ENCODE peak calls at places on chromosomes 1 and 21, in nine cellular contexts. W is NCI-H146; A is fibroblast of mammary gland; Z is NCI-H510A; L is NCI-H460; S is CD8-positive, alpha-beta T cell; E is AML-193; I is NCI-H524; T is C1 segment of cervical spinal cord. F is an unnamed sample.

GRCh38 chr21:43812139-43812821 is 22.9 kb downstream of the RRP1 start:
- DNase-seq in W (no peak), A (no peak), Z (peak), L (peak), S (no peak), E (no peak), I (peak), T (no peak), F (no peak)

GRCh38 chr1:161001537-161001936 is 19.4 kb downstream of the F11R start:
- DNase-seq in W (no peak), A (no peak), Z (no peak), L (no peak), S (no peak), E (no peak), I (peak), T (no peak), F (no peak)

GRCh38 chr1:179926494-179927205 is 28.0 kb upstream of the CEP350 start:
- DNase-seq in W (no peak), A (peak), Z (no peak), L (no peak), S (no peak), E (no peak), I (no peak), T (no peak), F (peak)

GRCh38 chr1:208161005-208161404 is 83.2 kb downstream of the PLXNA2 start:
- DNase-seq in W (peak), A (no peak), Z (no peak), L (no peak), S (no peak), E (no peak), I (no peak), T (no peak), F (no peak)

GRCh38 chr1:61623852-61624251 is 101.1 kb downstream of the TM2D1 start:
- DNase-seq in W (no peak), A (no peak), Z (no peak), L (no peak), S (no peak), E (no peak), I (no peak), T (no peak), F (no peak)

GRCh38 chr1:179105393-179105792 is 23.5 kb downstream of the TOR3A start:
- DNase-seq in W (peak), A (no peak), Z (peak), L (no peak), S (no peak), E (no peak), I (peak), T (no peak), F (no peak)

GRCh38 chr1:231550448-231550781 is 21.9 kb downstream of the TSNAX start:
- DNase-seq in W (peak), A (peak), Z (no peak), L (peak), S (no peak), E (peak), I (peak), T (no peak), F (peak)

GRCh38 chr1:110903853-110904500 is 31.0 kb downstream of the CD53 start:
- DNase-seq in W (no peak), A (no peak), Z (no peak), L (no peak), S (no peak), E (no peak), I (no peak), T (no peak), F (no peak)

GRCh38 chr1:175272361-175272760 is 79.8 kb upstream of the KIAA0040 start:
- DNase-seq in W (no peak), A (no peak), Z (no peak), L (no peak), S (no peak), E (no peak), I (no peak), T (no peak), F (no peak)

GRCh38 chr21:42737969-42738590 is 84.7 kb downstream of the PDE9A start:
- DNase-seq in W (no peak), A (peak), Z (no peak), L (no peak), S (peak), E (peak), I (no peak), T (no peak), F (no peak)

GRCh38 chr1:154521695-154522094 is 19.5 kb upstream of the SHE start:
- DNase-seq in W (no peak), A (no peak), Z (no peak), L (no peak), S (no peak), E (no peak), I (no peak), T (no peak), F (no peak)

GRCh38 chr1:205351984-205352713 is 4.6 kb downstream of the KLHDC8A start:
- DNase-seq in W (peak), A (peak), Z (peak), L (no peak), S (no peak), E (no peak), I (peak), T (no peak), F (peak)

GRCh38 chr21:16082038-16082816 is 352.4 kb downstream of the USP25 start:
- DNase-seq in W (peak), A (peak), Z (no peak), L (peak), S (no peak), E (peak), I (peak), T (no peak), F (peak)

GRCh38 chr1:6462412-6463119 is 3.4 kb downstream of the TNFRSF25 start:
- DNase-seq in W (no peak), A (no peak), Z (no peak), L (no peak), S (no peak), E (no peak), I (no peak), T (no peak), F (no peak)

GRCh38 chr1:212186427-212187207 is 98.6 kb upstream of the PPP2R5A start:
- DNase-seq in W (no peak), A (no peak), Z (no peak), L (no peak), S (no peak), E (no peak), I (no peak), T (no peak), F (no peak)

GRCh38 chr1:164165466-164165865 is 393.5 kb upstream of the PBX1 start:
- DNase-seq in W (no peak), A (no peak), Z (no peak), L (no peak), S (no peak), E (no peak), I (no peak), T (no peak), F (no peak)

GRCh38 chr1:30713211-30713770 is 10.1 kb downstream of the MATN1 start:
- DNase-seq in W (no peak), A (no peak), Z (no peak), L (no peak), S (no peak), E (no peak), I (no peak), T (no peak), F (no peak)

GRCh38 chr1:150535511-150536281 is 13.5 kb upstream of the ADAMTSL4 start:
- DNase-seq in W (no peak), A (no peak), Z (no peak), L (no peak), S (no peak), E (no peak), I (no peak), T (no peak), F (peak)

GRCh38 chr21:46295996-46296752 is 10.0 kb downstream of the YBEY start:
- DNase-seq in W (peak), A (peak), Z (no peak), L (no peak), S (peak), E (peak), I (no peak), T (no peak), F (no peak)

GRCh38 chr1:2628933-2629626 is 3.7 kb downstream of the MMEL1 start:
- DNase-seq in W (no peak), A (no peak), Z (no peak), L (no peak), S (no peak), E (no peak), I (no peak), T (no peak), F (no peak)

GRCh38 chr1:154657547-154657946 is 49.6 kb upstream of the ADAR start:
- DNase-seq in W (no peak), A (no peak), Z (no peak), L (no peak), S (no peak), E (peak), I (no peak), T (no peak), F (no peak)

GRCh38 chr1:156608981-156609380 is 7.7 kb upstream of the GPATCH4 start:
- DNase-seq in W (peak), A (peak), Z (peak), L (peak), S (peak), E (peak), I (peak), T (no peak), F (no peak)

GRCh38 chr1:26368006-26368405 is 4.5 kb downstream of the ZNF683 start:
- DNase-seq in W (no peak), A (no peak), Z (no peak), L (no peak), S (no peak), E (no peak), I (no peak), T (no peak), F (no peak)

GRCh38 chr1:6625579-6626149 is 996 bp downstream of the THAP3 start:
- DNase-seq in W (no peak), A (peak), Z (no peak), L (no peak), S (no peak), E (no peak), I (no peak), T (no peak), F (peak)

GRCh38 chr1:112509660-112510178 is 954 bp downstream of the WNT2B start:
- DNase-seq in W (no peak), A (no peak), Z (no peak), L (no peak), S (no peak), E (no peak), I (no peak), T (no peak), F (no peak)

GRCh38 chr1:8718878-8719361 is 98.5 kb downstream of the RERE start:
- DNase-seq in W (peak), A (no peak), Z (no peak), L (no peak), S (no peak), E (no peak), I (peak), T (no peak), F (no peak)